ENCODE peak calls at places on chromosome 5, in seven cellular contexts. H, X, V, Z, M, U and N are unnamed samples.

GRCh38 chr5:149150457-149150856 is 9.2 kb downstream of the ABLIM3 start:
- DNase-seq in V (no peak), X (no peak), M (no peak), H (peak; percentile 85), U (peak; percentile 43), Z (no peak), N (no peak)

GRCh38 chr5:148482697-148483462 is 99.1 kb downstream of the FBXO38 start:
- DNase-seq in V (peak; percentile 73), X (peak; percentile 40), Z (peak; percentile 7), H (peak; percentile 72), U (peak; percentile 53), M (peak; percentile 69), N (no peak)

GRCh38 chr5:1204693-1205242 is 3.4 kb downstream of the SLC6A19 start:
- DNase-seq in U (peak; percentile 12), M (peak; percentile 28), V (no peak), X (peak; percentile 1), H (peak; percentile 31), Z (peak; percentile 14), N (peak; percentile 3)

GRCh38 chr5:149474198-149474597 is 77.0 kb downstream of the CSNK1A1 start:
- DNase-seq in M (no peak), X (no peak), U (peak; percentile 40), H (no peak), Z (peak; percentile 89), V (peak; percentile 59), N (no peak)

GRCh38 chr5:59798862-59799667 is 94.5 kb downstream of the PDE4D start:
- DNase-seq in H (peak; percentile 31), X (peak; percentile 61), M (no peak), V (no peak), U (peak; percentile 43), Z (peak; percentile 78), N (no peak)

GRCh38 chr5:114419941-114420340 is 58.1 kb downstream of the KCNN2 start:
- DNase-seq in V (no peak), Z (no peak), M (no peak), U (peak; percentile 60), X (peak; percentile 38), H (peak; percentile 1), N (no peak)

GRCh38 chr5:76953551-76954382 is 922 bp downstream of the CRHBP start:
- DNase-seq in Z (no peak), X (peak; percentile 58), M (no peak), U (no peak), V (no peak), H (peak; percentile 25), N (no peak)

GRCh38 chr5:152688561-152689274 is 283.6 kb upstream of the NMUR2 start:
- DNase-seq in U (peak; percentile 95), H (peak; percentile 81), Z (peak; percentile 88), M (peak; percentile 1), V (no peak), X (peak; percentile 97), N (peak; percentile 97)

GRCh38 chr5:179679014-179679674 is 1.7 kb downstream of the CBY3 start:
- DNase-seq in X (peak; percentile 60), H (peak; percentile 64), U (peak; percentile 68), M (no peak), V (peak; percentile 83), Z (peak; percentile 38), N (no peak)

GRCh38 chr5:179497636-179498365 is 52.6 kb upstream of the RUFY1 start:
- DNase-seq in H (no peak), M (no peak), U (no peak), Z (no peak), X (no peak), V (no peak), N (no peak)

GRCh38 chr5:123105882-123106281 is 16.8 kb downstream of the PRDM6 start:
- DNase-seq in Z (no peak), X (no peak), M (no peak), H (no peak), V (no peak), U (no peak), N (no peak)
- TF ChIP-seq CTCF in Z (no peak), X (no peak), M (no peak), H (no peak), V (no peak), U (no peak), N (no peak)

GRCh38 chr5:172833691-172834569 is at the start of gene ERGIC1:
- DNase-seq in U (peak; percentile 74), M (peak; percentile 64), Z (peak; percentile 56), X (peak; percentile 85), V (peak; percentile 92), H (peak; percentile 92), N (peak; percentile 31)

GRCh38 chr5:172832383-172833315 is 1.4 kb upstream of the ERGIC1 start:
- DNase-seq in U (peak; percentile 57), H (no peak), V (peak; percentile 74), Z (no peak), X (no peak), M (no peak), N (no peak)

GRCh38 chr5:172834570-172835245 is 657 bp downstream of the ERGIC1 start:
- DNase-seq in U (no peak), V (no peak), H (no peak), Z (no peak), X (no peak), M (no peak), N (no peak)

GRCh38 chr5:172835246-172836030 is 1.4 kb downstream of the ERGIC1 start:
- DNase-seq in X (no peak), V (no peak), Z (no peak), H (no peak), M (no peak), U (peak; percentile 44), N (no peak)

DNA sequence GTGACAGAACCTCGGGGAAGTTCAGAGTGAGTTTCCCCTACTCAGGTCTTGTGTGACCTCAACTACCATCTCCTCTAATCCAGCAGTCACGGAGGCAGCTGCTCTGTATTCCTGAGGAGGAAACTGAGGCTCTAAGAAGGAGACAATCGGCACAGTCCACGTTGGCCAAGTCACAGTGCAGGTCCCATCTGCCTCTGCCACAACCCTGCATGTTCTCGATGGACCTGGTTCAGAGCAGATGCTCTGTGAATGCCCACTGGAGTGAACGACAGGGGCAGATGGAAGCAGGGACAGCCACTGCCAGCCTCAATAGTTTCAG is 720 bp upstream of the ERGIC1 start:
- DNase-seq in Z (no peak), H (no peak), V (no peak), U (no peak), M (no peak), X (no peak), N (no peak)
- H3K4me3 ChIP-seq in Z (no peak overlapping the region), H (no peak overlapping the region), V (peak overlapping the region; percentile 92), U (no peak overlapping the region), M (peak overlapping the region; percentile 99), X (no peak overlapping the region), N (no peak overlapping the region)

DNA sequence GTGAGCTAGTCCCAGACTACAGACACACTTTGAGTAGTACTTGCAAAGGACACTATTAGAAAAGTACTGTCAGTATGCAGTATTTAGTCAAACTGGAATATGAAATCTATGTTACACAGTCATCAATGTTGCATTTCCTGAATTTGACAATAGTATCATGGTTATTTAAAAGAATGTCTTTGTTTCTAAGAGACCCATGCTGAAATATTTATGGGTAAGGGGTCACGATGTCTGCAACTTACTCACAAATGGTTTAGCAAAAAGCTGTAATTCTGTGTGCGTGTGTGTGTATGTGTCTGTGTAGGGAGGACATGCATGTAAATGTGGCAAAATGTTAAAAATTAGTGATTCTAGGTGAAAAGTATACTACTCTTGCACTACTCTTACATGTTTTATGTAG is 105.6 kb downstream of the GOLPH3 start:
- DNase-seq in Z (no peak), V (no peak), H (no peak), X (no peak), M (no peak), U (no peak), N (no peak)
- TF ChIP-seq CTCF in Z (no peak), V (no peak), H (no peak), X (no peak), M (no peak), U (no peak), N (no peak)

DNA sequence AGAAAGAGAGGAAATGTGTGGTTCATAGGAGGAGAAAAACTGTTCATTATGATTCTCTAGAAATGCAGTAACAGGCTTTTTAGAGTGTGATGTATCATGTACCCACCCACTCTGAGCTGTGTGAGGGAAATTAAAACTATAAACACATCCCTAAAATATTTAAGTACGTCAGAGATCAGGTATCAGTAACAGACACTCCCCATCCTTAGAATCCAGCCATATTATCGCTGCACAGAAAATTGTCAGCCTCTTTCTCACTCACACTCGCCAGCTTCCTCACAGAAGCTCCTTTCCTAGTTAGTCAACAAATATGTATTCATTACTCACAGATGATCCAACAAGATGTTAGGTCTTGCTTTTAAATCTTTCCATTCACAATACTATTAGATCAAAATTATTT is 13.7 kb upstream of the MAST4 start:
- DNase-seq in H (peak; percentile 72), V (no peak), X (no peak), M (no peak), Z (peak; percentile 94), U (peak; percentile 30), N (no peak)
- H3K4me3 ChIP-seq in H (no peak overlapping the region), V (no peak overlapping the region), X (no peak overlapping the region), M (no peak overlapping the region), Z (no peak overlapping the region), U (no peak overlapping the region), N (no peak overlapping the region)

GRCh38 chr5:117084052-117084451 is 509.4 kb upstream of the SEMA6A start:
- DNase-seq in Z (peak; percentile 17), H (no peak), U (no peak), M (no peak), X (no peak), V (no peak), N (no peak)
- TF ChIP-seq CTCF in Z (no peak), H (no peak), U (no peak), M (no peak), X (no peak), V (no peak), N (no peak)

GRCh38 chr5:88692979-88693932 is 189.7 kb downstream of the MEF2C start:
- DNase-seq in U (no peak), X (peak; percentile 12), Z (peak; percentile 17), V (no peak), M (no peak), H (no peak), N (no peak)
- H3K4me3 ChIP-seq in U (no peak overlapping the region), X (no peak overlapping the region), Z (no peak overlapping the region), V (no peak overlapping the region), M (no peak overlapping the region), H (no peak overlapping the region), N (peak overlapping the region; percentile 34)

DNA sequence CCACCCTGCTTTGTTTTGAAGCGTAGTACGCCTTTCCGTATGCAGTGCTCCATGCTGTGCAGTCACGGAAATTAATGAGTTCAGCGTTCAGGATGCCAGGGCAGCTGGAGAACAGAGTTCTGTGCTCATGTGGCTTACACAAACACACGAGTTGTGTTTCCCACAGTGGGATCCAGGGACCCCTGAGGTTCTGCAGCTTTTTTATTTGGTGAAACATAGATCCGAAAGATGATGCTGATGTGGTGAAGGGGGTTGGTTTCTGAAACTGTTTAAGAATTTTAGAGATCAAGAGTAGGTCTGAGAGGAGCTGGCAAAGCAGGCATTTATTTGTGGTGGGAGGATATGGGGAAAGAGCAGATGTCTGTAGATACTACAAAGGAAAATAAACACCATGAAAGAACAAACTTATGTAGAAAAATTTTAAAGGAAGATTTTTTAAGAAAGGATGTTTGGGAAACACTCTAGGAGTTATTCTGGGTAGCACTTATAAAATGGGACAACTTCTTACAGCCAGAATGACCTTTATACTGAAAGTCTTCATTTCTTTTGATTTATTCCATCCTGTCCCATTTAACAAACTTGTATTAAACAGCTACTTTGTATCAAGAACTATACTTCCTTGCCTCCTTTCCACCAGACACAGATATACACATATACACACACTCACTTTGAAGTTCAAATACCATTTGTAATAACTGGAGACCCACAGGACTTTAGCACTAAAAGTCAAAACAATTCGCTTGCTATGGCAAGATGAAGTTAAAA is 52.8 kb downstream of the ITGA1 start:
- DNase-seq in X (peak; percentile 93), V (no peak), U (no peak), Z (no peak), M (no peak), H (peak; percentile 33), N (peak; percentile 77)
- TF ChIP-seq CTCF in X (no peak), V (no peak), U (no peak), Z (no peak), M (no peak), H (no peak), N (no peak)